ENCODE peak calls at places on chromosomes 6 and 20, in eight cellular contexts. Y is breast epithelium; F is aorta; P is spleen; J is CD4-positive, CD25-positive, alpha-beta regulatory T cell; I is pancreas; O is uterus; M is A673. V is an unnamed sample. For H3K36me3, the result is how much of the 10 kb centered on the place peaks cover.

GRCh38 chr6:13624871-13625288 is 9.7 kb downstream of the NOL7 start:
- DNase-seq in O (no peak), M (peak), J (no peak), Y (no peak), F (no peak), I (no peak), P (no peak), V (no peak)

GRCh38 chr6:141199074-141199473 is 933.7 kb upstream of the GJE1 start:
- DNase-seq in O (no peak), J (no peak), F (no peak), M (no peak), I (no peak), P (no peak), Y (no peak), V (no peak)

GRCh38 chr6:158841358-158841757 is 22.2 kb upstream of the EZR start:
- DNase-seq in O (no peak), J (no peak), F (no peak), Y (no peak), M (no peak), I (no peak), P (no peak), V (no peak)

GRCh38 chr6:137473651-137474050 is 20.5 kb downstream of the OLIG3 start:
- DNase-seq in I (no peak), F (no peak), Y (no peak), J (no peak), O (no peak), M (no peak), P (no peak), V (no peak)

GRCh38 chr6:80520195-80520594 is 413.7 kb downstream of the BCKDHB start:
- DNase-seq in P (no peak), I (no peak), O (no peak), J (no peak), Y (no peak), F (no peak), M (no peak), V (no peak)

GRCh38 chr6:13375360-13375878 is 47.1 kb upstream of the TBC1D7 start:
- DNase-seq in O (no peak), J (no peak), I (no peak), F (no peak), Y (no peak), M (no peak), P (no peak), V (no peak)

GRCh38 chr6:42349753-42350573 is 101.8 kb downstream of the TRERF1 start:
- DNase-seq in J (no peak), P (no peak), O (no peak), I (no peak), Y (no peak), M (no peak), F (no peak), V (no peak)

GRCh38 chr6:125636671-125637070 is 112.8 kb upstream of the HEY2 start:
- DNase-seq in O (no peak), M (no peak), P (no peak), F (no peak), Y (no peak), J (no peak), I (no peak), V (no peak)

GRCh38 chr6:52503344-52503747 is 73.5 kb downstream of the TRAM2 start:
- DNase-seq in Y (no peak), O (no peak), F (no peak), M (no peak), P (no peak), I (no peak), J (no peak), V (no peak)

GRCh38 chr6:20319520-20320357 is 81.9 kb upstream of the E2F3 start:
- DNase-seq in J (peak), I (peak), M (no peak), F (peak), P (peak), Y (no peak), O (no peak), V (no peak)

GRCh38 chr20:33030076-33030475 is 1.4 kb upstream of the BPIFB6 start:
- DNase-seq in J (no peak), Y (no peak), M (no peak), I (no peak), F (no peak), O (no peak), P (no peak), V (no peak)

GRCh38 chr6:9252784-9253183 is 817.4 kb upstream of the SLC35B3 start:
- DNase-seq in F (no peak), M (no peak), Y (no peak), I (no peak), J (no peak), O (no peak), P (no peak), V (no peak)

GRCh38 chr6:49978332-49979226 is 9.2 kb upstream of the DEFB113 start:
- DNase-seq in Y (no peak), I (no peak), M (no peak), J (no peak), F (no peak), O (no peak), P (no peak), V (no peak)

GRCh38 chr6:66838764-66839163 is 1131.7 kb upstream of the EYS start:
- DNase-seq in J (no peak), P (no peak), O (no peak), M (peak), I (no peak), F (no peak), Y (no peak), V (no peak)

GRCh38 chr6:14882394-14883073 is 363.3 kb upstream of the JARID2 start:
- DNase-seq in M (no peak), F (no peak), Y (no peak), O (no peak), I (no peak), J (no peak), P (no peak), V (no peak)

GRCh38 chr6:165664553-165665383 is 1.7 kb upstream of the PDE10A start:
- DNase-seq in F (no peak), I (no peak), J (no peak), Y (no peak), P (no peak), O (no peak), M (no peak), V (no peak)

GRCh38 chr20:44601801-44602204 is 19.4 kb downstream of the PKIG start:
- DNase-seq in F (peak), Y (peak), O (peak), J (no peak), M (peak), I (no peak), P (no peak), V (no peak)

GRCh38 chr6:41470341-41471063 is 75.7 kb upstream of the FOXP4 start:
- DNase-seq in M (peak), I (no peak), P (no peak), O (peak), J (no peak), Y (peak), F (peak), V (no peak)

GRCh38 chr6:56954389-56955170 is at the start of gene BEND6:
- DNase-seq in F (peak), O (peak), I (peak), Y (no peak), P (peak), J (no peak), M (peak), V (peak)

GRCh38 chr6:157762636-157763035 is 60.4 kb upstream of the SNX9 start:
- DNase-seq in F (no peak), I (no peak), M (no peak), J (no peak), O (no peak), Y (no peak), P (no peak), V (no peak)

DNA sequence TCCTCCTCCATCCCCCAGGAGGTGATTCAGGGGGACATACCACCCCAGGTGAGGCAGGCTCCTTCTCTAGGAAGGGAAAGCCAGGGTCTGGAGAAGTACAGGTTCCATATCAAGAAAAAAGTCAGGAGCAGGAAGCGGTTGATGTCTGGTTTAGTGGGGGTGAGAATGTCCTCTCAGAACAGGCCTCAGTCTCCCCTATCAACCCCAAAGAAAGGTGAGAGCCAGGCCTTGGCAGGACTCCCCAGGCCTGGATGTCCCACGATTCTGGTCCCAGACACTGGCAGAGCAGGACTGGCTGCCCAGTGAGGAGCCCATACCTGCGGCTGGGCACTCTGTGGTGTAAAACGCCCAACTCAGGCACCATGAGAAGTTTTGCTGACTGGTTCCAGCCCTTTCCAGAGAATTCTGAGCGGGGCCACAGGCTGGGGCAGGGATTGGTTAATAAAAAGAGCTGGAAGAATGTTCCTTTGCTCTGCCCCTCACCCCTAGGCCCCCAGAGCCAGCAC is 13.3 kb downstream of the SLC13A3 start:
- DNase-seq in I (no peak), Y (no peak), F (no peak), P (no peak), M (no peak), J (no peak), O (no peak), V (no peak)
- H3K27ac ChIP-seq in I (no peak), Y (no peak), F (no peak), P (no peak), M (no peak), J (no peak), O (no peak), V (no peak)

GRCh38 chr6:118488631-118489030 is 59.5 kb upstream of the PLN start:
- DNase-seq in I (no peak), Y (no peak), M (no peak), P (no peak), J (no peak), F (no peak), O (no peak), V (no peak)
- H3K36me3 ChIP-seq in I (under half), Y (under half), M (under half), P (half or more), J (half or more), F (under half), O (under half), V (under half)

DNA sequence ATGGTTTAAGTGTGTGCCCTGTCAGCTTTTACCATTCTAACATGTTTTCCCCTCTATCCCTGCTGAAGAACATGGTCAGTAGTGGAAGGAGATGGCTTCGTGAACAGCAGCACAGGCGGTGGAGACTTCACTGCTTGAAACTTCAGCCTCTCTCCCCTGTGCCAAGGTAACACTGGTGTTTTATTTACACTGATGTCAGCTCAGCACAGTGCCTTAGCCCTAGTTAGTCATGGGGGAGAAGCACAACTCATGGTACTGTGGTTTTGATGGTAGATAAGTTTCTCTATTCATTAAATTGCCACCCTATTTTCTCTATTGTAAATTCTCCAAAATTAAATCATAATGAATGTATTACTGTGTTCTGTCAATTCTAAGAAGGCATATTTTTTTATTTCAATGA is 56.6 kb downstream of the MTHFD1L start:
- DNase-seq in M (no peak), P (no peak), O (no peak), I (no peak), Y (no peak), J (no peak), F (no peak), V (no peak)
- H3K27ac ChIP-seq in M (no peak), P (no peak), O (no peak), I (no peak), Y (no peak), J (no peak), F (no peak), V (no peak)

GRCh38 chr6:129516787-129517186 is 193.2 kb downstream of the ARHGAP18 start:
- DNase-seq in J (no peak), F (no peak), P (no peak), I (no peak), O (no peak), M (peak), Y (no peak), V (no peak)
- H3K36me3 ChIP-seq in J (under half), F (under half), P (under half), I (under half), O (under half), M (under half), Y (under half), V (under half)

GRCh38 chr6:107488875-107489635 is 862 bp upstream of the SOBP start:
- DNase-seq in I (peak), O (peak), P (peak), Y (peak), M (peak), J (no peak), F (peak), V (peak)

GRCh38 chr6:107490568-107491058 is 696 bp downstream of the SOBP start:
- DNase-seq in J (no peak), F (no peak), Y (no peak), P (no peak), I (peak), M (no peak), O (peak), V (no peak)

GRCh38 chr6:107489636-107490567 is at the start of gene SOBP:
- DNase-seq in P (peak), Y (peak), I (peak), O (peak), M (peak), F (peak), J (peak), V (peak)

GRCh38 chr6:107491059-107491609 is 1.2 kb downstream of the SOBP start:
- DNase-seq in I (peak), O (peak), J (no peak), M (no peak), P (peak), F (peak), Y (peak), V (peak)

DNA sequence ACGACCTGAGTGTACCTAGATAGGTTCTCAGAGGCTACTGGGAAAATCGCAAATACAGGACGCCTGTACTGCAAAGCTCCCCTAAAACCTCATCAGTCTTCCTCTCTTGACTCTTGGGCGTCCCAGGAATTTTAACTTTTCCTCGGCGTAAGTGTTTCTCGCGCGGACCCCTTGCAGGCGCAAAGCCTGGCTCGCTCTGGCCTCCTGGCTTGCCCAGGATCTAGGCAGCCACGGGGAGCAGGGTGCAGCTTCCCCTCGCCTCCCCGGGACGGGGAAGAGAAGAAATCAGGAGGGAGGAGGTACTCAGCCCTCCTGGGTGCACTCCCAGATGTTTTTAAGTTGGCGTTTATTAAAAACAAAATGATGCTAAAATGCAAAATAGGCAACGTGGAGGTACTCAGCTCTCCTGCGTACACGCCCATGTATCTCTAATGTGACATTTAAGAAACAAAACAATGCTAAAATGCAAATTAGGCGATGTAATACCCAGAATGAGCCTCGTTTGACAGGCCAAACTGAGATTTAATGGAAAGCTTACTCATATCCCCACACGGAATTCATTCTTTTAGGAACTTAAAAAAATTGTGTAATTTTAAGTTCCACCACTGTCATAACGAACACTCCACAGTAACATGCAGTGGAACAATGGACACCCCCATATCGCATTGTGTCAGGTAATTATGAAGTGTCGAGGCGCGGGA is 1.6 kb upstream of the SOBP start:
- DNase-seq in J (no peak), Y (no peak), I (no peak), F (no peak), O (no peak), M (no peak), P (no peak), V (no peak)
- H3K27ac ChIP-seq in J (no peak), Y (peak), I (no peak), F (no peak), O (peak), M (no peak), P (peak), V (no peak)

GRCh38 chr6:145890422-145890821 is 73.7 kb downstream of the SHPRH start:
- DNase-seq in M (no peak), P (no peak), I (no peak), O (no peak), F (no peak), Y (no peak), J (no peak), V (no peak)
- H3K36me3 ChIP-seq in M (under half), P (half or more), I (under half), O (under half), F (under half), Y (under half), J (under half), V (under half)

GRCh38 chr6:39841291-39841690 is 49.1 kb downstream of the DAAM2 start:
- DNase-seq in I (no peak), J (no peak), M (no peak), Y (no peak), O (no peak), P (no peak), F (no peak), V (no peak)
- H3K27ac ChIP-seq in I (no peak), J (no peak), M (no peak), Y (no peak), O (no peak), P (peak), F (no peak), V (no peak)

DNA sequence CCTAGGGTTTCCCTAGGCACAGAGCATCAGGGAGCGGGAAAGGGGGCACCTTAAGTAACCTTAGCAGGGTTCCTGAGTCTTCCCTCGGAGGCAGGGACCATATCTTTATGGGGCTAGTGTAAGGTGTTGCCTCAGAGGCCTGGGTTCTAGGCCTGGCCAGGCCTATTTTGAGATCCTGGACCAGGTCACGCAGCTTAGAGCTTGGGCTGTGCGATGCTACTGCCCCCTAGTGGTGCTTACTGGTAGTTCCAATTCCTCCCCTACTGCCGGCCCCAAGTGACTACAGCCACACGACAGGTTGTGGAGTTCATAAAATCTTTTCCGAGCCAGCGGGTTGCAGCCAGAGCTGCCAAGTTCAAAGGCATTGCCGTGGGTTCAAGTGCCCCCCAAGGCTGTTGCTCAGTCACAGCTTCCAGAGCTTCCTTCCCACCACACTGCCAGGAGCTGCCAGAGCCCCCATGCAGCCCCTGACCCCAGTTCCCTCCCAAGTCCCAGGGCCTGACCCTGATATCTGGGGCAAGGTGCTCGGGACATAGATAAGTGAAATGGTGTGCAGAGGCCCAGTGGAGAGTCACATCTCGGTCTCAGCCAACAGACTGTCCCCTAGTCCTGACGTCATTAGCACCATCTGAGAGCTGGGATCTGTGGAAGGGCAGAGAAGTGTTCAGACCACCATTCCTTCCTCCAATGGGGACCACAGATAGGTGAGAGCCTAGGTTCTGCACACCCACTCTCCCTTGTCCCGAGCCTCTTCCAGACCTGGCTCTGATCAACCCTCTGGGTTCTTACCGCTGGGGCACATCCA is 3.3 kb downstream of the LRRC73 start:
- DNase-seq in Y (peak), M (peak), O (peak), F (peak), P (peak), I (peak), J (peak), V (peak)
- H3K36me3 ChIP-seq in Y (under half), M (under half), O (under half), F (under half), P (half or more), I (under half), J (under half), V (under half)

V was measured in SJSA1.